ENCODE peak calls at places on chromosomes 2 and 18, in nine cellular contexts. One of them, this sample, is unnamed.

GRCh38 chr18:67515987-67516431 is 511 bp downstream of the DSEL start:
- DNase-seq in HL-60: peak; percentile 14
- DNase-seq in breast epithelium: peak; percentile 90
- DNase-seq in spleen: peak; percentile 92
- DNase-seq in HCT116: no peak
- DNase-seq in Panc1: peak; percentile 42
- DNase-seq in transverse colon: peak; percentile 84
- DNase-seq in stomach: peak; percentile 90
- DNase-seq in prostate gland: peak; percentile 89
- DNase-seq in this sample: peak; percentile 91

GRCh38 chr2:142012797-142013196 is 118.0 kb downstream of the LRP1B start:
- DNase-seq in Panc1: no peak
- DNase-seq in stomach: no peak
- DNase-seq in HL-60: no peak
- DNase-seq in transverse colon: no peak
- DNase-seq in HCT116: no peak
- DNase-seq in breast epithelium: no peak
- DNase-seq in prostate gland: no peak
- DNase-seq in spleen: no peak
- DNase-seq in this sample: no peak

GRCh38 chr2:70921839-70922590 is 13.7 kb upstream of the ATP6V1B1 start:
- DNase-seq in breast epithelium: no peak
- DNase-seq in spleen: no peak
- DNase-seq in HCT116: no peak
- DNase-seq in prostate gland: no peak
- DNase-seq in stomach: peak; percentile 7
- DNase-seq in Panc1: no peak
- DNase-seq in transverse colon: no peak
- DNase-seq in HL-60: no peak
- DNase-seq in this sample: no peak

GRCh38 chr2:119311371-119311770 is 55.3 kb downstream of the C2orf76 start:
- DNase-seq in transverse colon: no peak
- DNase-seq in stomach: no peak
- DNase-seq in HCT116: no peak
- DNase-seq in spleen: no peak
- DNase-seq in prostate gland: no peak
- DNase-seq in breast epithelium: no peak
- DNase-seq in HL-60: no peak
- DNase-seq in Panc1: no peak
- DNase-seq in this sample: no peak

GRCh38 chr18:80253871-80254492 is 6.7 kb upstream of the PARD6G start:
- DNase-seq in spleen: no peak
- DNase-seq in breast epithelium: no peak
- DNase-seq in HL-60: no peak
- DNase-seq in prostate gland: no peak
- DNase-seq in transverse colon: no peak
- DNase-seq in HCT116: peak; percentile 23
- DNase-seq in Panc1: no peak
- DNase-seq in stomach: no peak
- DNase-seq in this sample: peak; percentile 6

GRCh38 chr2:217713395-217714267 is 289.2 kb downstream of the TNS1 start:
- DNase-seq in spleen: peak; percentile 90
- DNase-seq in HL-60: peak; percentile 14
- DNase-seq in prostate gland: peak; percentile 64
- DNase-seq in transverse colon: peak; percentile 75
- DNase-seq in breast epithelium: peak; percentile 83
- DNase-seq in Panc1: peak; percentile 54
- DNase-seq in HCT116: peak; percentile 26
- DNase-seq in stomach: peak; percentile 78
- DNase-seq in this sample: peak; percentile 70

GRCh38 chr2:226791056-226791486 is 8.5 kb downstream of the IRS1 start:
- DNase-seq in HCT116: no peak
- DNase-seq in prostate gland: peak; percentile 22
- DNase-seq in breast epithelium: no peak
- DNase-seq in spleen: no peak
- DNase-seq in transverse colon: peak; percentile 59
- DNase-seq in Panc1: no peak
- DNase-seq in HL-60: no peak
- DNase-seq in stomach: no peak
- DNase-seq in this sample: no peak

GRCh38 chr18:46084431-46084830 is 12.4 kb upstream of the PSTPIP2 start:
- DNase-seq in prostate gland: no peak
- DNase-seq in spleen: no peak
- DNase-seq in breast epithelium: no peak
- DNase-seq in HCT116: no peak
- DNase-seq in stomach: no peak
- DNase-seq in HL-60: no peak
- DNase-seq in Panc1: no peak
- DNase-seq in transverse colon: no peak
- DNase-seq in this sample: no peak

GRCh38 chr18:74284501-74285004 is 7.2 kb downstream of the CYB5A start:
- DNase-seq in breast epithelium: no peak
- DNase-seq in spleen: no peak
- DNase-seq in transverse colon: no peak
- DNase-seq in HCT116: no peak
- DNase-seq in Panc1: no peak
- DNase-seq in stomach: no peak
- DNase-seq in prostate gland: no peak
- DNase-seq in HL-60: no peak
- DNase-seq in this sample: no peak

GRCh38 chr18:10946058-10946457 is 203.3 kb downstream of the PIEZO2 start:
- DNase-seq in prostate gland: no peak
- DNase-seq in HL-60: no peak
- DNase-seq in breast epithelium: no peak
- DNase-seq in stomach: no peak
- DNase-seq in Panc1: no peak
- DNase-seq in HCT116: no peak
- DNase-seq in spleen: no peak
- DNase-seq in transverse colon: no peak
- DNase-seq in this sample: no peak

GRCh38 chr2:157229572-157229971 is 27.9 kb upstream of the GALNT5 start:
- DNase-seq in spleen: no peak
- DNase-seq in HCT116: no peak
- DNase-seq in prostate gland: no peak
- DNase-seq in transverse colon: no peak
- DNase-seq in stomach: no peak
- DNase-seq in Panc1: no peak
- DNase-seq in HL-60: no peak
- DNase-seq in breast epithelium: no peak
- DNase-seq in this sample: no peak

GRCh38 chr2:241903121-241904010 is 33.8 kb downstream of the RTP5 start:
- DNase-seq in HCT116: no peak
- DNase-seq in HL-60: no peak
- DNase-seq in transverse colon: no peak
- DNase-seq in stomach: peak; percentile 15
- DNase-seq in spleen: peak; percentile 64
- DNase-seq in Panc1: no peak
- DNase-seq in prostate gland: no peak
- DNase-seq in breast epithelium: peak; percentile 39
- DNase-seq in this sample: peak; percentile 81

GRCh38 chr18:37122877-37123276 is 293.9 kb downstream of the KIAA1328 start:
- DNase-seq in transverse colon: no peak
- DNase-seq in Panc1: no peak
- DNase-seq in breast epithelium: no peak
- DNase-seq in HL-60: no peak
- DNase-seq in stomach: no peak
- DNase-seq in prostate gland: no peak
- DNase-seq in HCT116: no peak
- DNase-seq in spleen: no peak
- DNase-seq in this sample: no peak

GRCh38 chr2:178315488-178315948 is 121.2 kb downstream of the OSBPL6 start:
- DNase-seq in HCT116: no peak
- DNase-seq in breast epithelium: no peak
- DNase-seq in stomach: no peak
- DNase-seq in prostate gland: no peak
- DNase-seq in Panc1: no peak
- DNase-seq in HL-60: no peak
- DNase-seq in transverse colon: no peak
- DNase-seq in spleen: no peak
- DNase-seq in this sample: no peak

GRCh38 chr18:11721720-11722119 is 32.7 kb downstream of the GNAL start:
- DNase-seq in HCT116: no peak
- DNase-seq in Panc1: no peak
- DNase-seq in prostate gland: no peak
- DNase-seq in HL-60: no peak
- DNase-seq in stomach: no peak
- DNase-seq in breast epithelium: no peak
- DNase-seq in transverse colon: no peak
- DNase-seq in spleen: no peak
- DNase-seq in this sample: no peak

GRCh38 chr2:52387937-52388590 is 1356.1 kb upstream of the NRXN1 start:
- DNase-seq in stomach: no peak
- DNase-seq in spleen: no peak
- DNase-seq in transverse colon: no peak
- DNase-seq in breast epithelium: no peak
- DNase-seq in Panc1: no peak
- DNase-seq in HCT116: no peak
- DNase-seq in prostate gland: no peak
- DNase-seq in HL-60: no peak
- DNase-seq in this sample: no peak

GRCh38 chr2:95057535-95058453 is 32.3 kb downstream of the MAL start:
- DNase-seq in HCT116: no peak
- DNase-seq in breast epithelium: peak; percentile 22
- DNase-seq in stomach: peak; percentile 24
- DNase-seq in spleen: peak; percentile 63
- DNase-seq in transverse colon: no peak
- DNase-seq in Panc1: no peak
- DNase-seq in prostate gland: no peak
- DNase-seq in HL-60: no peak
- DNase-seq in this sample: peak; percentile 12

GRCh38 chr2:98086491-98087446 is at the start of gene VWA3B:
- DNase-seq in HCT116: peak; percentile 46
- DNase-seq in prostate gland: peak; percentile 49
- DNase-seq in transverse colon: peak; percentile 91
- DNase-seq in spleen: peak; percentile 93
- DNase-seq in breast epithelium: peak; percentile 64
- DNase-seq in Panc1: no peak
- DNase-seq in HL-60: no peak
- DNase-seq in stomach: peak; percentile 91
- DNase-seq in this sample: peak; percentile 74

GRCh38 chr18:54233228-54233625 is 8.8 kb upstream of the MBD2 start:
- DNase-seq in HCT116: no peak
- DNase-seq in breast epithelium: no peak
- DNase-seq in prostate gland: no peak
- DNase-seq in stomach: no peak
- DNase-seq in HL-60: no peak
- DNase-seq in spleen: no peak
- DNase-seq in Panc1: no peak
- DNase-seq in transverse colon: no peak
- DNase-seq in this sample: no peak
- TF ChIP-seq CTCF in HCT116: no peak
- TF ChIP-seq CTCF in breast epithelium: no peak
- TF ChIP-seq CTCF in prostate gland: no peak
- TF ChIP-seq CTCF in stomach: no peak
- TF ChIP-seq CTCF in HL-60: no peak
- TF ChIP-seq CTCF in spleen: no peak
- TF ChIP-seq CTCF in Panc1: no peak
- TF ChIP-seq CTCF in transverse colon: no peak
- TF ChIP-seq CTCF in this sample: no peak

DNA sequence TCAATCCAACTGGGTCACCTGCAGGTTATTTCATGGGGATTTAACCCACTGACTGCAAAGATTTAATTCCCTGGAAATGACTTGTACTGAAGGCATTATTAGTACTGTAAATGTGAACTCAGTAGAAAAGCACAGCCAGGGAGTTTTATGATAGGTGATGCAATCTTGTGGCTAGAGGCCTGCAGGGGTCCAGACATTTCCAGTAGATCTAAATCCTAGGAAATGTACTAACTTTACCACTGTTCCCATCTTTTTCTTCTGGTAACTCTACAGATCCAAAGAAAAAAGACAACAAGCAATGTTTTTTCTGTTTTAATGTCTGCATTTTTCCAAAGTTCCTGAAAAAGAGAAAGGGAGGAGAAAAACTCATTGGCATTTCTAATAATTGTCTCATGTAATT is 500.1 kb downstream of the ARHGAP15 start:
- DNase-seq in breast epithelium: no peak
- DNase-seq in prostate gland: no peak
- DNase-seq in HCT116: no peak
- DNase-seq in HL-60: no peak
- DNase-seq in Panc1: no peak
- DNase-seq in transverse colon: no peak
- DNase-seq in stomach: no peak
- DNase-seq in spleen: no peak
- DNase-seq in this sample: no peak
- TF ChIP-seq POLR2AphosphoS5 in breast epithelium: no peak
- TF ChIP-seq POLR2AphosphoS5 in prostate gland: no peak
- TF ChIP-seq POLR2AphosphoS5 in HCT116: no peak
- TF ChIP-seq POLR2AphosphoS5 in HL-60: no peak
- TF ChIP-seq POLR2AphosphoS5 in Panc1: no peak
- TF ChIP-seq POLR2AphosphoS5 in transverse colon: no peak
- TF ChIP-seq POLR2AphosphoS5 in stomach: no peak
- TF ChIP-seq POLR2AphosphoS5 in spleen: no peak
- TF ChIP-seq POLR2AphosphoS5 in this sample: no peak

DNA sequence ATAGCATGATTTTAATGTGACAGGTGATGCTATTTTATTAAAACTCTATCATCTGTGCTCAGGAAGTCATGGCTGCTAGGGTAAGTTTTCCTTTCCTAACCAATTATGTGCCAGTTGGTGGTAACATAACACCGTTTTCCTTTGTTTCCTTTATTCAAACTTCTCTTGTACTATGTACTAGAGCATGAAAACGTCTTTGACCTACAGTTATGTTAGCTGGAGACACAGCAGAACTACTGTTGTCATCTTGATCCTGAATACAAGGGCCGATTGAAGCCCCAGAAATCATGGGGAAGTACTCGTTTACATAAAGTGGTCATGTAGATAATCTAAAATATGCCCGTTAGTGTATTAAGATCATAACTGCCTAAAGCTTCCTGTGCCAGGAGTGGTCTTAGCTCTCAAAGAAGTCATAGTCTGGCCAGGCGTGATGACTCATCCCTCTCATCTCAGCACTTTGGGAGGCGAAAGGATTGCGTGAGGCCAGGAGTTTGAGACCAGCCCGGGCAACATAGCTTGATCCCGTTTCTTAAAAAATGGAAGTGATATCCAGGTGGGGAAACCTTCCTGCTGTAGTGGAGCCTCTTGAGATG is 20.5 kb downstream of the NEDD4L start:
- DNase-seq in spleen: no peak
- DNase-seq in HL-60: no peak
- DNase-seq in Panc1: no peak
- DNase-seq in stomach: no peak
- DNase-seq in breast epithelium: no peak
- DNase-seq in prostate gland: no peak
- DNase-seq in HCT116: no peak
- DNase-seq in transverse colon: no peak
- DNase-seq in this sample: no peak
- TF ChIP-seq CTCF in spleen: no peak
- TF ChIP-seq CTCF in HL-60: no peak
- TF ChIP-seq CTCF in Panc1: no peak
- TF ChIP-seq CTCF in stomach: no peak
- TF ChIP-seq CTCF in breast epithelium: no peak
- TF ChIP-seq CTCF in prostate gland: no peak
- TF ChIP-seq CTCF in HCT116: no peak
- TF ChIP-seq CTCF in transverse colon: no peak
- TF ChIP-seq CTCF in this sample: no peak

GRCh38 chr2:207167129-207167923 is 1.6 kb upstream of the KLF7 start:
- DNase-seq in spleen: no peak
- DNase-seq in prostate gland: no peak
- DNase-seq in HCT116: no peak
- DNase-seq in transverse colon: peak; percentile 13
- DNase-seq in Panc1: no peak
- DNase-seq in HL-60: peak; percentile 68
- DNase-seq in breast epithelium: no peak
- DNase-seq in stomach: no peak
- DNase-seq in this sample: no peak
- TF ChIP-seq POLR2AphosphoS5 in spleen: peak; percentile 59
- TF ChIP-seq POLR2AphosphoS5 in prostate gland: no peak
- TF ChIP-seq POLR2AphosphoS5 in HCT116: no peak
- TF ChIP-seq POLR2AphosphoS5 in transverse colon: no peak
- TF ChIP-seq POLR2AphosphoS5 in Panc1: no peak
- TF ChIP-seq POLR2AphosphoS5 in HL-60: no peak
- TF ChIP-seq POLR2AphosphoS5 in breast epithelium: no peak
- TF ChIP-seq POLR2AphosphoS5 in stomach: peak; percentile 46
- TF ChIP-seq POLR2AphosphoS5 in this sample: no peak